ENCODE peak calls at places on chromosome 21, in four cellular contexts. One of them, this sample, is unnamed.
A peak's percentile ranks its signal among the peaks of the same experiment; 100 is the strongest.

GRCh38 chr21:37006243-37006520 is 320 bp upstream of the RIPPLY3 start:
- DNase-seq in H9: no peak
- DNase-seq in trophoblast cell: no peak
- DNase-seq in H1: peak; percentile 79
- DNase-seq in this sample: no peak

GRCh38 chr21:35072960-35073359 is 23.9 kb upstream of the RUNX1 start:
- DNase-seq in trophoblast cell: no peak
- DNase-seq in H1: no peak
- DNase-seq in H9: no peak
- DNase-seq in this sample: peak; percentile 93

GRCh38 chr21:30984897-30985296 is 53.4 kb downstream of the KRTAP19-8 start:
- DNase-seq in H9: no peak
- DNase-seq in trophoblast cell: no peak
- DNase-seq in H1: no peak
- DNase-seq in this sample: no peak

GRCh38 chr21:32371913-32372314 is 20.9 kb downstream of the URB1 start:
- DNase-seq in H9: no peak
- DNase-seq in trophoblast cell: peak; percentile 48
- DNase-seq in H1: no peak
- DNase-seq in this sample: peak; percentile 61

GRCh38 chr21:35002879-35003722 is 46.0 kb downstream of the RUNX1 start:
- DNase-seq in H9: no peak
- DNase-seq in trophoblast cell: peak; percentile 32
- DNase-seq in H1: no peak
- DNase-seq in this sample: peak; percentile 46

GRCh38 chr21:34930971-34931370 is 118.1 kb downstream of the RUNX1 start:
- DNase-seq in H9: no peak
- DNase-seq in trophoblast cell: peak; percentile 41
- DNase-seq in H1: no peak
- DNase-seq in this sample: no peak

GRCh38 chr21:35046223-35046690 is 2.8 kb downstream of the RUNX1 start:
- DNase-seq in H9: no peak
- DNase-seq in trophoblast cell: no peak
- DNase-seq in H1: no peak
- DNase-seq in this sample: no peak

GRCh38 chr21:31766895-31767294 is 35.0 kb upstream of the SCAF4 start:
- DNase-seq in H9: no peak
- DNase-seq in trophoblast cell: no peak
- DNase-seq in H1: no peak
- DNase-seq in this sample: no peak

GRCh38 chr21:32427958-32428623 is 15.6 kb downstream of the EVA1C start:
- DNase-seq in trophoblast cell: peak; percentile 49
- DNase-seq in H1: no peak
- DNase-seq in H9: no peak
- DNase-seq in this sample: no peak

GRCh38 chr21:31878831-31879230 is 6.0 kb downstream of the HUNK start:
- DNase-seq in H9: no peak
- DNase-seq in H1: no peak
- DNase-seq in trophoblast cell: no peak
- DNase-seq in this sample: no peak

GRCh38 chr21:46648539-46648938 is 13.1 kb downstream of the PRMT2 start:
- DNase-seq in H9: no peak
- DNase-seq in trophoblast cell: no peak
- DNase-seq in H1: no peak
- DNase-seq in this sample: no peak
- H2BK5ac ChIP-seq in H9: no peak overlapping the region
- H2BK5ac ChIP-seq in trophoblast cell: no peak overlapping the region
- H2BK5ac ChIP-seq in H1: no peak overlapping the region
- H2BK5ac ChIP-seq in this sample: no peak overlapping the region

GRCh38 chr21:17512245-17513213 is at the start of gene CXADR:
- DNase-seq in H1: peak; percentile 94
- DNase-seq in trophoblast cell: peak; percentile 39
- DNase-seq in H9: peak; percentile 93
- DNase-seq in this sample: peak; percentile 33
- H2BK12ac ChIP-seq in H1: peak within 1 kb of the TSS; percentile 68
- H2BK12ac ChIP-seq in trophoblast cell: peak within 1 kb of the TSS; percentile 92
- H2BK12ac ChIP-seq in H9: peak within 1 kb of the TSS; percentile 5
- H2BK12ac ChIP-seq in this sample: no peak within 1 kb of the TSS

GRCh38 chr21:38824124-38824822 is 18.5 kb downstream of the ETS2 start:
- DNase-seq in H9: no peak
- DNase-seq in trophoblast cell: peak; percentile 31
- DNase-seq in H1: peak; percentile 33
- DNase-seq in this sample: peak; percentile 98
- H2BK5ac ChIP-seq in H9: no peak overlapping the region
- H2BK5ac ChIP-seq in trophoblast cell: no peak overlapping the region
- H2BK5ac ChIP-seq in H1: no peak overlapping the region
- H2BK5ac ChIP-seq in this sample: no peak overlapping the region

GRCh38 chr21:45332415-45332814 is 44.7 kb upstream of the POFUT2 start:
- DNase-seq in H1: no peak
- DNase-seq in trophoblast cell: no peak
- DNase-seq in H9: peak; percentile 24
- DNase-seq in this sample: no peak
- H2BK12ac ChIP-seq in H1: peak overlapping the region; percentile 100
- H2BK12ac ChIP-seq in trophoblast cell: peak overlapping the region; percentile 14
- H2BK12ac ChIP-seq in H9: no peak overlapping the region
- H2BK12ac ChIP-seq in this sample: peak overlapping the region; percentile 18

GRCh38 chr21:41585199-41585994 is 77.4 kb upstream of the TMPRSS2 start:
- DNase-seq in H1: no peak
- DNase-seq in trophoblast cell: peak; percentile 89
- DNase-seq in H9: no peak
- DNase-seq in this sample: no peak
- H2BK5ac ChIP-seq in H1: no peak overlapping the region
- H2BK5ac ChIP-seq in trophoblast cell: no peak overlapping the region
- H2BK5ac ChIP-seq in H9: no peak overlapping the region
- H2BK5ac ChIP-seq in this sample: no peak overlapping the region

GRCh38 chr21:44263221-44263671 is 1.5 kb upstream of the DNMT3L start:
- DNase-seq in H1: no peak
- DNase-seq in trophoblast cell: no peak
- DNase-seq in H9: peak; percentile 58
- DNase-seq in this sample: no peak
- H2BK12ac ChIP-seq in H1: peak overlapping the region; percentile 17
- H2BK12ac ChIP-seq in trophoblast cell: no peak overlapping the region
- H2BK12ac ChIP-seq in H9: no peak overlapping the region
- H2BK12ac ChIP-seq in this sample: no peak overlapping the region

GRCh38 chr21:28635541-28635940 is 357.1 kb downstream of the LTN1 start:
- DNase-seq in H1: no peak
- DNase-seq in trophoblast cell: no peak
- DNase-seq in H9: no peak
- DNase-seq in this sample: no peak

GRCh38 chr21:28636988-28637691 is 355.5 kb downstream of the LTN1 start:
- DNase-seq in trophoblast cell: peak; percentile 68
- DNase-seq in H9: no peak
- DNase-seq in H1: no peak
- DNase-seq in this sample: peak; percentile 14

GRCh38 chr21:28639742-28640141 is 352.9 kb downstream of the LTN1 start:
- DNase-seq in H1: no peak
- DNase-seq in H9: no peak
- DNase-seq in trophoblast cell: no peak
- DNase-seq in this sample: no peak

GRCh38 chr21:28632718-28633408 is 359.8 kb downstream of the LTN1 start:
- DNase-seq in trophoblast cell: peak; percentile 29
- DNase-seq in H9: no peak
- DNase-seq in H1: no peak
- DNase-seq in this sample: peak; percentile 60

GRCh38 chr21:28633803-28634572 is 358.7 kb downstream of the LTN1 start:
- DNase-seq in trophoblast cell: no peak
- DNase-seq in H9: no peak
- DNase-seq in H1: no peak
- DNase-seq in this sample: peak; percentile 46
- H2BK5ac ChIP-seq in trophoblast cell: no peak overlapping the region
- H2BK5ac ChIP-seq in H9: no peak overlapping the region
- H2BK5ac ChIP-seq in H1: no peak overlapping the region
- H2BK5ac ChIP-seq in this sample: no peak overlapping the region

DNA sequence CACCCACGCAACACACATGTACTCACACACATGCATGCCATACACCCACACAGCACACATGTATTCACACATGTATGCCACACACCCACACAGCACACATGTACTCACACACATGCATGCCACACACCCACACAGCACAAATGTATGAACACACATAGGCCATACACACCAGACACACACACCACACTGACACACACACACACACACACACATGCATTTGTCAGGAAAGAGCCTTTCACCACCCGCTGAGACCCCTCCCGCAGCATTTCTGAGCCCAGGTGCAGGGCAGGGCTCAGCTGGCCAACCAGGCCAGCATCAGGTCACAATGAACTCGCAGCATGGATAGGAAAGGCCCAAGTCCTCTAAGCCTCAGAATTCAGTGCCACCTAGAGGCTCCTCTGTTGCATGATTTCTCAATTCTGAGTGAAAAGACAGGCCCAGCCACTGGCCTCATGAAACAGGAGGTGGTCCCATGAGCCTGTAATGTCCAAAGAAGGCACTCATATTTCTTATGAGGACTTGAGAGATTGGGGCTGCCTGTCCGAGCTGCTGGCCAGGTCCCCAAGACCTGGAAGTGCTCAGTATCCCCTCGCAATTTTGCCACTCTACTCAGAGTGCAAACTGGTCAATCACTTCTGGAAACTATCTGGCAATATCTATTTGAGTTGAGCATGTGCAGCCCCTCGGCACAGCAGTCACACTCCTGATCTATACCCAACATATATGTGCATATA is 57.3 kb downstream of the PSMG1 start:
- DNase-seq in trophoblast cell: peak; percentile 80
- DNase-seq in H9: peak; percentile 87
- DNase-seq in H1: peak; percentile 69
- DNase-seq in this sample: peak; percentile 84
- H2BK12ac ChIP-seq in trophoblast cell: no peak overlapping the region
- H2BK12ac ChIP-seq in H9: no peak overlapping the region
- H2BK12ac ChIP-seq in H1: peak overlapping the region; percentile 99
- H2BK12ac ChIP-seq in this sample: peak overlapping the region; percentile 88

GRCh38 chr21:25732091-25732760 is 2.5 kb downstream of the ATP5PF start:
- DNase-seq in H9: no peak
- DNase-seq in H1: no peak
- DNase-seq in trophoblast cell: peak; percentile 95
- DNase-seq in this sample: peak; percentile 8

GRCh38 chr21:25735221-25735894 is 586 bp downstream of the GABPA start:
- DNase-seq in trophoblast cell: no peak
- DNase-seq in H1: peak; percentile 89
- DNase-seq in H9: peak; percentile 91
- DNase-seq in this sample: peak; percentile 95

GRCh38 chr21:25735895-25736597 is 1.3 kb downstream of the GABPA start:
- DNase-seq in trophoblast cell: peak; percentile 79
- DNase-seq in H1: no peak
- DNase-seq in H9: no peak
- DNase-seq in this sample: peak; percentile 61

GRCh38 chr21:25734654-25735220 is at the start of the genes ATP5PF and GABPA:
- DNase-seq in H1: peak; percentile 97
- DNase-seq in H9: peak; percentile 98
- DNase-seq in trophoblast cell: peak; percentile 98
- DNase-seq in this sample: peak; percentile 99

DNA sequence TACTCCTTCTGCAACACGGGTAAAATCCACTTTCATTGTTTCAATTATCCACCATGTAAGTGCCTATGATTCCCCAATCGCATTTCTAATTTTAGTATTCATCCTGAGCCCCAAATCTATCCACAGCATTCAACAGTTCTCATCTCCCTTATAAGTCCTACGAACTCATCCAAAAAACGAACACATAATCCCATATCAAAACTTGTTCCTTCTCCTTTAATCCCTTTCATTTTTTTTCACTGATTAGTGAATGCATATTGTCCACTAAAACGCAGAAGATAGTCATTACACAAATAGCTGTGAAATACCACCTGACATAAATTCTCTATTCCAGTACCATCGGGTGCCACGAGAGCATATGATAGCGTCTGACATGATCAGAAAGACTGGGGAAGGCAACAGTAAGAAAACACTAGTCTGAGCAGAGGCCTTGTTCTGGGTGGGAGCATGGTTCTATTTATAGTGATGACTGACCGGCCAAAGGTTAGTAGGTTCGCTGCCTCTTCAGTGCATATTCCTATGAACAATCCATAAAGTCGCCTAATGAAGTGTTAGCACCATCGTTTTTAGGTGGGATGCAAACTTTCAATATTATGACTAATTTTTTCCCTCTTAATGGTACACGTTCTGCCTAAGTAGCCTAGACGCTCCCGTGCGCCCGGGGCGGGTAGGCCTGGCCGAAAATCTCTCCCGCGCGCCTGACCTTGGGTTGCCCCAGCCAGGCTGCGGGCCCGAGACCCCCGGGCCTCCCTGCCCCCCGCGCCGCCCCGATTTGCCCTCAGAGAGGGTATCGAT is 648 bp downstream of the ATP5PF start:
- DNase-seq in H1: no peak
- DNase-seq in trophoblast cell: peak; percentile 26
- DNase-seq in H9: no peak
- DNase-seq in this sample: peak; percentile 61
- H2BK5ac ChIP-seq in H1: no peak overlapping the region
- H2BK5ac ChIP-seq in trophoblast cell: peak overlapping the region; percentile 7
- H2BK5ac ChIP-seq in H9: no peak overlapping the region
- H2BK5ac ChIP-seq in this sample: no peak overlapping the region

DNA sequence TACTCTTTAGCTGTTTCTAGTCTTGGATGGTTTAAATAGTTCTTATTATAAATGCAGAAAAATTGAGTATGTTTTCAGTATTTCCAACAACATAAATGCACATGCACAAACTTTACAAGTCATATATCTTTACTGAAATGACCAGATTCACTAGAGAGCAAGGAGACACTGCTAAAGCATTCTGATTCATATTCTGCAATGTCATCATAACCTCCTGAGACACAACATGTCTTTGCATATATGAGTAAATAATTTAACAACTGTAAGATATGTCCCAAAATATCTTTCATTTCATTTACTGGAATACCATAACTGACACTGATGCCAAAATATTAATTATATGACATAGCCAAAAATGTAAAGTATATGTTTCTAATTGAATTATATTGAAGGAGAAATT is 16.8 kb upstream of the SAMSN1 start:
- DNase-seq in H1: no peak
- DNase-seq in trophoblast cell: no peak
- DNase-seq in H9: no peak
- DNase-seq in this sample: no peak
- H2BK12ac ChIP-seq in H1: no peak overlapping the region
- H2BK12ac ChIP-seq in trophoblast cell: no peak overlapping the region
- H2BK12ac ChIP-seq in H9: no peak overlapping the region
- H2BK12ac ChIP-seq in this sample: no peak overlapping the region

This sample was measured in mesenchymal stem cell.